ENCODE peak calls at places on chromosomes 3 and 15, in ten cellular contexts. O, U, I, K, M, D, Q, Y, N and E are unnamed samples.

GRCh38 chr3:98744283-98744682 is 18.9 kb upstream of the ST3GAL6 start:
- DNase-seq in Y (no peak), I (no peak), D (no peak), N (no peak), O (no peak), Q (no peak), U (no peak), M (no peak), K (no peak), E (no peak)

GRCh38 chr3:141248064-141248463 is 16.4 kb downstream of the PXYLP1 start:
- DNase-seq in K (no peak), M (no peak), D (no peak), N (no peak), I (no peak), O (no peak), Q (no peak), Y (no peak), U (no peak), E (no peak)

GRCh38 chr3:150149651-150150051 is 179.0 kb upstream of the PFN2 start:
- DNase-seq in M (peak), O (no peak), Q (peak), U (peak), I (peak), N (no peak), Y (no peak), K (no peak), D (no peak), E (peak)

GRCh38 chr3:37417297-37418082 is 243.1 kb upstream of the LRRFIP2 start:
- DNase-seq in O (no peak), U (no peak), Q (no peak), K (no peak), D (no peak), M (no peak), Y (no peak), N (no peak), I (no peak), E (no peak)

GRCh38 chr3:66762888-66763287 is 235.2 kb upstream of the KBTBD8 start:
- DNase-seq in M (peak), O (no peak), K (no peak), D (no peak), Y (no peak), U (no peak), N (no peak), Q (no peak), I (no peak), E (no peak)

GRCh38 chr3:48695113-48695753 is 9.5 kb upstream of the NCKIPSD start:
- DNase-seq in O (no peak), K (no peak), N (no peak), M (peak), I (no peak), Y (no peak), D (no peak), Q (peak), U (no peak), E (no peak)

GRCh38 chr15:70974004-70974832 is 81.6 kb downstream of the LRRC49 start:
- DNase-seq in M (peak), U (peak), N (peak), K (no peak), Y (no peak), O (no peak), I (no peak), Q (peak), D (peak), E (peak)

GRCh38 chr3:71813073-71813472 is 28.1 kb upstream of the PROK2 start:
- DNase-seq in N (no peak), Y (no peak), O (no peak), K (no peak), D (no peak), I (no peak), U (no peak), Q (no peak), M (no peak), E (no peak)

GRCh38 chr15:79562538-79563298 is 130.6 kb downstream of the MINAR1 start:
- DNase-seq in I (no peak), D (no peak), N (no peak), K (no peak), M (no peak), Q (no peak), Y (no peak), U (no peak), O (no peak), E (no peak)